ENCODE peak calls at places on chromosomes 7 and 10, in eight cellular contexts. One of them, this sample, is unnamed.

GRCh38 chr7:516606-517456 is 2.8 kb downstream of the PDGFA start:
- DNase-seq in heart left ventricle: no peak
- DNase-seq in type B pancreatic cell: no peak
- DNase-seq in AG04449: no peak
- DNase-seq in RCC 7860: peak
- DNase-seq in T-cell: no peak
- DNase-seq in DMS79: no peak
- DNase-seq in astrocyte: peak
- DNase-seq in this sample: no peak

GRCh38 chr7:91127974-91128373 is 136.3 kb upstream of the FZD1 start:
- DNase-seq in heart left ventricle: no peak
- DNase-seq in type B pancreatic cell: no peak
- DNase-seq in AG04449: peak
- DNase-seq in RCC 7860: no peak
- DNase-seq in T-cell: no peak
- DNase-seq in DMS79: no peak
- DNase-seq in astrocyte: peak
- DNase-seq in this sample: no peak

GRCh38 chr7:73901823-73902597 is 41.1 kb downstream of the TMEM270 start:
- DNase-seq in heart left ventricle: peak
- DNase-seq in type B pancreatic cell: no peak
- DNase-seq in AG04449: no peak
- DNase-seq in RCC 7860: no peak
- DNase-seq in T-cell: no peak
- DNase-seq in DMS79: no peak
- DNase-seq in astrocyte: no peak
- DNase-seq in this sample: no peak

GRCh38 chr10:31620236-31621151 is 301.5 kb downstream of the ZEB1 start:
- DNase-seq in heart left ventricle: peak
- DNase-seq in type B pancreatic cell: no peak
- DNase-seq in AG04449: no peak
- DNase-seq in RCC 7860: no peak
- DNase-seq in T-cell: no peak
- DNase-seq in DMS79: no peak
- DNase-seq in astrocyte: peak
- DNase-seq in this sample: no peak

GRCh38 chr10:17872191-17873091 is 63.3 kb downstream of the MRC1 start:
- DNase-seq in heart left ventricle: no peak
- DNase-seq in type B pancreatic cell: no peak
- DNase-seq in AG04449: no peak
- DNase-seq in RCC 7860: no peak
- DNase-seq in T-cell: no peak
- DNase-seq in DMS79: no peak
- DNase-seq in astrocyte: no peak
- DNase-seq in this sample: peak

GRCh38 chr7:26368542-26368941 is 76.9 kb downstream of the SNX10 start:
- DNase-seq in heart left ventricle: no peak
- DNase-seq in type B pancreatic cell: no peak
- DNase-seq in AG04449: no peak
- DNase-seq in RCC 7860: no peak
- DNase-seq in T-cell: no peak
- DNase-seq in DMS79: no peak
- DNase-seq in astrocyte: no peak
- DNase-seq in this sample: no peak

GRCh38 chr10:33143160-33143728 is 185.2 kb upstream of the ITGB1 start:
- DNase-seq in heart left ventricle: no peak
- DNase-seq in type B pancreatic cell: no peak
- DNase-seq in AG04449: no peak
- DNase-seq in RCC 7860: peak
- DNase-seq in T-cell: no peak
- DNase-seq in DMS79: no peak
- DNase-seq in astrocyte: peak
- DNase-seq in this sample: peak

GRCh38 chr10:79185067-79185774 is 116.5 kb downstream of the ZMIZ1 start:
- DNase-seq in heart left ventricle: no peak
- DNase-seq in type B pancreatic cell: no peak
- DNase-seq in AG04449: no peak
- DNase-seq in RCC 7860: peak
- DNase-seq in T-cell: no peak
- DNase-seq in DMS79: no peak
- DNase-seq in astrocyte: no peak
- DNase-seq in this sample: no peak

GRCh38 chr7:6235029-6235627 is 37.3 kb downstream of the CYTH3 start:
- DNase-seq in heart left ventricle: no peak
- DNase-seq in type B pancreatic cell: no peak
- DNase-seq in AG04449: no peak
- DNase-seq in RCC 7860: no peak
- DNase-seq in T-cell: no peak
- DNase-seq in DMS79: no peak
- DNase-seq in astrocyte: no peak
- DNase-seq in this sample: no peak

GRCh38 chr10:7170626-7171322 is 240.1 kb downstream of the SFMBT2 start:
- DNase-seq in heart left ventricle: no peak
- DNase-seq in type B pancreatic cell: no peak
- DNase-seq in AG04449: no peak
- DNase-seq in RCC 7860: no peak
- DNase-seq in T-cell: no peak
- DNase-seq in DMS79: no peak
- DNase-seq in astrocyte: no peak
- DNase-seq in this sample: no peak

GRCh38 chr7:157021893-157022680 is 11.6 kb upstream of the MNX1 start:
- DNase-seq in heart left ventricle: peak
- DNase-seq in type B pancreatic cell: no peak
- DNase-seq in AG04449: no peak
- DNase-seq in RCC 7860: no peak
- DNase-seq in T-cell: no peak
- DNase-seq in DMS79: no peak
- DNase-seq in astrocyte: no peak
- DNase-seq in this sample: no peak

GRCh38 chr7:128910569-128910945 is at the start of gene KCP:
- DNase-seq in heart left ventricle: no peak
- DNase-seq in type B pancreatic cell: no peak
- DNase-seq in AG04449: no peak
- DNase-seq in RCC 7860: no peak
- DNase-seq in T-cell: no peak
- DNase-seq in DMS79: no peak
- DNase-seq in astrocyte: no peak
- DNase-seq in this sample: no peak

GRCh38 chr7:83118347-83119001 is 44.2 kb downstream of the PCLO start:
- DNase-seq in heart left ventricle: no peak
- DNase-seq in type B pancreatic cell: no peak
- DNase-seq in AG04449: no peak
- DNase-seq in RCC 7860: no peak
- DNase-seq in T-cell: no peak
- DNase-seq in DMS79: no peak
- DNase-seq in astrocyte: no peak
- DNase-seq in this sample: no peak

GRCh38 chr7:133830081-133830480 is 297.1 kb upstream of the LRGUK start:
- DNase-seq in heart left ventricle: no peak
- DNase-seq in type B pancreatic cell: no peak
- DNase-seq in AG04449: no peak
- DNase-seq in RCC 7860: no peak
- DNase-seq in T-cell: no peak
- DNase-seq in DMS79: peak
- DNase-seq in astrocyte: no peak
- DNase-seq in this sample: no peak

GRCh38 chr10:22684707-22685106 is 29.7 kb downstream of the PIP4K2A start:
- DNase-seq in heart left ventricle: no peak
- DNase-seq in type B pancreatic cell: no peak
- DNase-seq in AG04449: no peak
- DNase-seq in RCC 7860: no peak
- DNase-seq in T-cell: no peak
- DNase-seq in DMS79: no peak
- DNase-seq in astrocyte: no peak
- DNase-seq in this sample: no peak

GRCh38 chr7:135784013-135784412 is 35.4 kb upstream of the FAM180A start:
- DNase-seq in heart left ventricle: no peak
- DNase-seq in type B pancreatic cell: no peak
- DNase-seq in AG04449: no peak
- DNase-seq in RCC 7860: no peak
- DNase-seq in T-cell: no peak
- DNase-seq in DMS79: no peak
- DNase-seq in astrocyte: no peak
- DNase-seq in this sample: peak

GRCh38 chr10:123154943-123155505 is 822 bp downstream of the BUB3 start:
- DNase-seq in heart left ventricle: no peak
- DNase-seq in type B pancreatic cell: no peak
- DNase-seq in AG04449: no peak
- DNase-seq in RCC 7860: peak
- DNase-seq in T-cell: no peak
- DNase-seq in DMS79: no peak
- DNase-seq in astrocyte: peak
- DNase-seq in this sample: no peak

GRCh38 chr10:75716506-75716905 is 285.1 kb downstream of the LRMDA start:
- DNase-seq in heart left ventricle: no peak
- DNase-seq in type B pancreatic cell: no peak
- DNase-seq in AG04449: no peak
- DNase-seq in RCC 7860: no peak
- DNase-seq in T-cell: no peak
- DNase-seq in DMS79: no peak
- DNase-seq in astrocyte: no peak
- DNase-seq in this sample: no peak

GRCh38 chr10:100621360-100622205 is 85.8 kb downstream of the HIF1AN start:
- DNase-seq in heart left ventricle: no peak
- DNase-seq in type B pancreatic cell: no peak
- DNase-seq in AG04449: no peak
- DNase-seq in RCC 7860: no peak
- DNase-seq in T-cell: peak
- DNase-seq in DMS79: no peak
- DNase-seq in astrocyte: no peak
- DNase-seq in this sample: peak

GRCh38 chr7:23472974-23473847 is 2.9 kb upstream of the IGF2BP3 start:
- DNase-seq in heart left ventricle: no peak
- DNase-seq in type B pancreatic cell: no peak
- DNase-seq in AG04449: no peak
- DNase-seq in RCC 7860: peak
- DNase-seq in T-cell: no peak
- DNase-seq in DMS79: peak
- DNase-seq in astrocyte: no peak
- DNase-seq in this sample: peak

GRCh38 chr7:28953628-28954027 is 4.5 kb downstream of the TRIL start:
- DNase-seq in heart left ventricle: no peak
- DNase-seq in type B pancreatic cell: no peak
- DNase-seq in AG04449: peak
- DNase-seq in RCC 7860: no peak
- DNase-seq in T-cell: no peak
- DNase-seq in DMS79: no peak
- DNase-seq in astrocyte: peak
- DNase-seq in this sample: no peak

GRCh38 chr10:90862908-90863514 is 5.2 kb upstream of the HTR7 start:
- DNase-seq in heart left ventricle: no peak
- DNase-seq in type B pancreatic cell: no peak
- DNase-seq in AG04449: no peak
- DNase-seq in RCC 7860: peak
- DNase-seq in T-cell: no peak
- DNase-seq in DMS79: no peak
- DNase-seq in astrocyte: no peak
- DNase-seq in this sample: peak

This sample was measured in NB4.